ENCODE peak calls at places on chromosome 19, in five cellular contexts. One of them, this sample, is unnamed. For H3K9me3, the result is how much of the 10 kb centered on the place peaks cover.

GRCh38 chr19:38478273-38478971 is 44.9 kb downstream of the RYR1 start:
- DNase-seq in upper lobe of right lung: no peak
- DNase-seq in uterus: no peak
- DNase-seq in heart left ventricle: no peak
- DNase-seq in cardiac muscle cell: peak
- DNase-seq in this sample: no peak

GRCh38 chr19:49862411-49863253 is 4.7 kb downstream of the PNKP start:
- DNase-seq in upper lobe of right lung: peak
- DNase-seq in uterus: no peak
- DNase-seq in cardiac muscle cell: no peak
- DNase-seq in heart left ventricle: no peak
- DNase-seq in this sample: peak

GRCh38 chr19:31356587-31357314 is 7.5 kb upstream of the TSHZ3 start:
- DNase-seq in cardiac muscle cell: no peak
- DNase-seq in uterus: no peak
- DNase-seq in heart left ventricle: peak
- DNase-seq in upper lobe of right lung: peak
- DNase-seq in this sample: peak

GRCh38 chr19:19489804-19490204 is 25.5 kb downstream of the TSSK6 start:
- DNase-seq in cardiac muscle cell: no peak
- DNase-seq in uterus: no peak
- DNase-seq in heart left ventricle: no peak
- DNase-seq in upper lobe of right lung: no peak
- DNase-seq in this sample: no peak

GRCh38 chr19:42086770-42087550 is 11.0 kb downstream of the ZNF574 start:
- DNase-seq in cardiac muscle cell: no peak
- DNase-seq in upper lobe of right lung: no peak
- DNase-seq in uterus: no peak
- DNase-seq in heart left ventricle: no peak
- DNase-seq in this sample: no peak

GRCh38 chr19:531753-532571 is at the start of gene CDC34:
- DNase-seq in cardiac muscle cell: no peak
- DNase-seq in heart left ventricle: no peak
- DNase-seq in upper lobe of right lung: no peak
- DNase-seq in uterus: peak
- DNase-seq in this sample: no peak

GRCh38 chr19:12365094-12365371 is 450 bp downstream of the ZNF442 start:
- DNase-seq in upper lobe of right lung: no peak
- DNase-seq in cardiac muscle cell: peak
- DNase-seq in heart left ventricle: peak
- DNase-seq in uterus: peak
- DNase-seq in this sample: no peak

GRCh38 chr19:5152013-5152763 is 183.3 kb downstream of the KDM4B start:
- DNase-seq in cardiac muscle cell: no peak
- DNase-seq in uterus: no peak
- DNase-seq in heart left ventricle: no peak
- DNase-seq in upper lobe of right lung: peak
- DNase-seq in this sample: no peak

GRCh38 chr19:42519108-42519507 is 9.2 kb downstream of the CEACAM1 start:
- DNase-seq in upper lobe of right lung: no peak
- DNase-seq in uterus: no peak
- DNase-seq in heart left ventricle: no peak
- DNase-seq in cardiac muscle cell: no peak
- DNase-seq in this sample: no peak

GRCh38 chr19:32870981-32871451 is 1.4 kb upstream of the SLC7A9 start:
- DNase-seq in cardiac muscle cell: no peak
- DNase-seq in upper lobe of right lung: peak
- DNase-seq in heart left ventricle: no peak
- DNase-seq in uterus: no peak
- DNase-seq in this sample: no peak

DNA sequence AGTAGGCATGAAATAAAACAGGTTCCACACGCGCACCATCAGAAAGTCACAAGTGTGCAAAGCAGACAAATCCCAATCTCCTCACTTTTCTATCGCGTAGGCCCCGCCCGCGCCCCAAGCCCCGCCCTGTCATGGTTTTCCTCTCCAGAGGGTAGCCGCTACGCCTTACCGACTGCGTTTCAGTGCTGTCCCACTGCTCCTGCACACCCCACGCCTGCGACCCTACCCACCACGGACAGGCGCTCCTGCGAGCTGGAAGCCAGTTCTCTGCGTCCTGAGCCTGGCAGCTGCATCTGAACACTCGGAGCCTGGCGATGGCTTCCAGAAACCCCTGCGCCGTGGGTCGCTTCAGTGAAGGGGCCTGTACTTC is 379 bp upstream of the ZNF470 start:
- DNase-seq in upper lobe of right lung: peak
- DNase-seq in uterus: peak
- DNase-seq in cardiac muscle cell: peak
- DNase-seq in heart left ventricle: peak
- DNase-seq in this sample: peak
- H3K9me3 ChIP-seq in upper lobe of right lung: half or more
- H3K9me3 ChIP-seq in uterus: under half
- H3K9me3 ChIP-seq in cardiac muscle cell: under half
- H3K9me3 ChIP-seq in heart left ventricle: under half
- H3K9me3 ChIP-seq in this sample: under half

GRCh38 chr19:17405250-17406038 is at the start of gene BST2:
- DNase-seq in cardiac muscle cell: peak
- DNase-seq in heart left ventricle: peak
- DNase-seq in uterus: peak
- DNase-seq in upper lobe of right lung: no peak
- DNase-seq in this sample: peak
- H3K4me3 ChIP-seq in cardiac muscle cell: peak
- H3K4me3 ChIP-seq in heart left ventricle: peak
- H3K4me3 ChIP-seq in uterus: peak
- H3K4me3 ChIP-seq in upper lobe of right lung: peak
- H3K4me3 ChIP-seq in this sample: peak

DNA sequence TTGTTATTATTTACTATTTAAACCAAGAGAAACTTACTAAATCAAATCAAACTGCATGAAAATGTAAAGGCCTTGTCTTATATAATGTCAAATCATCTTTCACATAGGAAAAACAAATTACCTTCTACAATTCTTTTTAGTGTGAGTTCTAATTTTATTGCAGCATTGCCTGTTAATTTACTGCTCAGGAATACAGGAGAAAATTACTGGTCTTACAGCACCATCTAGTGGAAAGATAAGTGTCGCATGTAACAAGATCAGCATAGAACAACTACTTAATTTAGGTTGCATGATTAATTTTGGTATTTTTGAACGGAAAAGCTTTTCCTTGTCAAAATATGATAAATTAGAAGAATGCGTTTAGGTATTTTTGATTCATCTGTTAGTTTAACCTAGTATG is 502.7 kb downstream of the UQCRFS1 start:
- DNase-seq in cardiac muscle cell: peak
- DNase-seq in uterus: no peak
- DNase-seq in upper lobe of right lung: no peak
- DNase-seq in heart left ventricle: no peak
- DNase-seq in this sample: no peak
- H3K27ac ChIP-seq in cardiac muscle cell: no peak
- H3K27ac ChIP-seq in uterus: no peak
- H3K27ac ChIP-seq in upper lobe of right lung: no peak
- H3K27ac ChIP-seq in heart left ventricle: no peak
- H3K27ac ChIP-seq in this sample: no peak

GRCh38 chr19:45041125-45041524 is 2.3 kb downstream of the CLASRP start:
- DNase-seq in heart left ventricle: no peak
- DNase-seq in uterus: no peak
- DNase-seq in upper lobe of right lung: no peak
- DNase-seq in cardiac muscle cell: no peak
- DNase-seq in this sample: no peak
- H3K9me3 ChIP-seq in heart left ventricle: under half
- H3K9me3 ChIP-seq in uterus: under half
- H3K9me3 ChIP-seq in upper lobe of right lung: under half
- H3K9me3 ChIP-seq in cardiac muscle cell: under half
- H3K9me3 ChIP-seq in this sample: under half

GRCh38 chr19:55354698-55355212 is at the start of gene COX6B2:
- DNase-seq in cardiac muscle cell: no peak
- DNase-seq in uterus: no peak
- DNase-seq in upper lobe of right lung: no peak
- DNase-seq in heart left ventricle: no peak
- DNase-seq in this sample: no peak
- H3K4me3 ChIP-seq in cardiac muscle cell: peak
- H3K4me3 ChIP-seq in uterus: peak
- H3K4me3 ChIP-seq in upper lobe of right lung: peak
- H3K4me3 ChIP-seq in heart left ventricle: peak
- H3K4me3 ChIP-seq in this sample: peak

DNA sequence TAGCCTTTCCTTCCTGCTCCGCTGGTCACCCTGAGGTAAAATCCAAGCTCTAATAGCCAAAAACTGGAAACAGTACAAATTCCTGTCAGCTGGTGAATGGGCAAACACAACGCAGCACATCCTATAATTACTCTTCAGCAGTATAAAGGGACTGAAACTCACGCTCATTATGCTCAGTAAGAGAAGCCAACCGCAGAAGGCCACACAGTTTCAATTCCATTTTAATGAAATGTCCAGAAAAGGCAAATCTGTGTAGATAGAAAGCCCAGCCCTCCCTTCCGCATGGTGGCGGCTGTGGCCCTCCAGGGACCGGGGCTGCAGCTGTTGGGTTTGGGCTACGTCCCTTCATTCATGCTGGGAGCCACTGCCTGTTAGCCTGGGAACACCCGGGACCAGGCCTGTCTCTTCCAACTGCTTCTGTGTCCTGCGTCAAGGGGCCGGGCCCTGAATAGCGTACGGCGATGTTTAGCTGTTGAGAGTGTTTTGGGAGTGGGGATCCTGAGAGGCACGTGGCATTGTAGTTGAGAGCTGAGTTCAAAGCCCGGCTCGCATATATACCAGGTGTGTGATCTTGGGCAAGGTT is 23.5 kb downstream of the NKPD1 start:
- DNase-seq in uterus: no peak
- DNase-seq in heart left ventricle: peak
- DNase-seq in cardiac muscle cell: peak
- DNase-seq in upper lobe of right lung: no peak
- DNase-seq in this sample: no peak
- H3K27ac ChIP-seq in uterus: no peak
- H3K27ac ChIP-seq in heart left ventricle: peak
- H3K27ac ChIP-seq in cardiac muscle cell: peak
- H3K27ac ChIP-seq in upper lobe of right lung: no peak
- H3K27ac ChIP-seq in this sample: no peak

GRCh38 chr19:55373318-55373992 is 3.2 kb upstream of the TMEM190 start:
- DNase-seq in uterus: no peak
- DNase-seq in heart left ventricle: no peak
- DNase-seq in upper lobe of right lung: no peak
- DNase-seq in cardiac muscle cell: no peak
- DNase-seq in this sample: no peak
- H3K9me3 ChIP-seq in uterus: under half
- H3K9me3 ChIP-seq in heart left ventricle: under half
- H3K9me3 ChIP-seq in upper lobe of right lung: under half
- H3K9me3 ChIP-seq in cardiac muscle cell: under half
- H3K9me3 ChIP-seq in this sample: under half